ENCODE peak calls at places on chromosomes 3 and 15, in five cellular contexts. One of them, this sample, is unnamed.

GRCh38 chr15:25362545-25362944 is 76.3 kb downstream of the UBE3A start:
- DNase-seq in AG04449: no peak
- DNase-seq in astrocyte of the spinal cord: no peak
- DNase-seq in dorsolateral prefrontal cortex: no peak
- DNase-seq in astrocyte: peak; percentile 36
- DNase-seq in this sample: no peak

GRCh38 chr3:124496066-124496465 is 234.2 kb upstream of the UMPS start:
- DNase-seq in dorsolateral prefrontal cortex: no peak
- DNase-seq in AG04449: no peak
- DNase-seq in astrocyte of the spinal cord: no peak
- DNase-seq in astrocyte: no peak
- DNase-seq in this sample: no peak

GRCh38 chr3:70753572-70753971 is 441.1 kb upstream of the MDFIC2 start:
- DNase-seq in astrocyte of the spinal cord: no peak
- DNase-seq in AG04449: no peak
- DNase-seq in astrocyte: no peak
- DNase-seq in dorsolateral prefrontal cortex: no peak
- DNase-seq in this sample: no peak

GRCh38 chr3:127721536-127721935 is 48.8 kb downstream of the ABTB1 start:
- DNase-seq in astrocyte: no peak
- DNase-seq in astrocyte of the spinal cord: no peak
- DNase-seq in dorsolateral prefrontal cortex: no peak
- DNase-seq in AG04449: no peak
- DNase-seq in this sample: no peak

GRCh38 chr3:153633407-153633806 is 471.4 kb downstream of the RAP2B start:
- DNase-seq in astrocyte: no peak
- DNase-seq in astrocyte of the spinal cord: no peak
- DNase-seq in dorsolateral prefrontal cortex: no peak
- DNase-seq in AG04449: no peak
- DNase-seq in this sample: no peak

GRCh38 chr15:64930019-64930652 is 18.4 kb downstream of the ANKDD1A start:
- DNase-seq in dorsolateral prefrontal cortex: no peak
- DNase-seq in astrocyte: no peak
- DNase-seq in AG04449: no peak
- DNase-seq in astrocyte of the spinal cord: no peak
- DNase-seq in this sample: no peak

GRCh38 chr15:33913459-33913858 is 54.8 kb upstream of the CHRM5 start:
- DNase-seq in dorsolateral prefrontal cortex: no peak
- DNase-seq in AG04449: no peak
- DNase-seq in astrocyte of the spinal cord: no peak
- DNase-seq in astrocyte: peak; percentile 42
- DNase-seq in this sample: no peak

GRCh38 chr3:189593581-189593980 is 37.6 kb upstream of the TP63 start:
- DNase-seq in astrocyte of the spinal cord: peak; percentile 5
- DNase-seq in AG04449: no peak
- DNase-seq in dorsolateral prefrontal cortex: no peak
- DNase-seq in astrocyte: no peak
- DNase-seq in this sample: peak; percentile 25

GRCh38 chr3:46348811-46349482 is 5.0 kb upstream of the CCR2 start:
- DNase-seq in astrocyte of the spinal cord: no peak
- DNase-seq in astrocyte: no peak
- DNase-seq in AG04449: no peak
- DNase-seq in dorsolateral prefrontal cortex: no peak
- DNase-seq in this sample: no peak

GRCh38 chr15:25810631-25811077 is 52.5 kb downstream of the ATP10A start:
- DNase-seq in astrocyte of the spinal cord: no peak
- DNase-seq in astrocyte: peak; percentile 61
- DNase-seq in AG04449: no peak
- DNase-seq in dorsolateral prefrontal cortex: no peak
- DNase-seq in this sample: no peak

GRCh38 chr3:15110201-15110600 is 11.3 kb upstream of the RBSN start:
- DNase-seq in astrocyte: no peak
- DNase-seq in dorsolateral prefrontal cortex: no peak
- DNase-seq in astrocyte of the spinal cord: no peak
- DNase-seq in AG04449: no peak
- DNase-seq in this sample: no peak

GRCh38 chr3:9552252-9552999 is 1.2 kb downstream of the LHFPL4 start:
- DNase-seq in astrocyte of the spinal cord: peak; percentile 46
- DNase-seq in AG04449: no peak
- DNase-seq in astrocyte: peak; percentile 45
- DNase-seq in dorsolateral prefrontal cortex: peak; percentile 36
- DNase-seq in this sample: no peak

GRCh38 chr3:172332256-172333041 is 115.8 kb downstream of the GHSR start:
- DNase-seq in dorsolateral prefrontal cortex: peak; percentile 59
- DNase-seq in AG04449: no peak
- DNase-seq in astrocyte: peak; percentile 31
- DNase-seq in astrocyte of the spinal cord: peak; percentile 49
- DNase-seq in this sample: no peak

GRCh38 chr3:173876476-173876875 is 478.9 kb downstream of the NLGN1 start:
- DNase-seq in AG04449: no peak
- DNase-seq in astrocyte of the spinal cord: no peak
- DNase-seq in astrocyte: no peak
- DNase-seq in dorsolateral prefrontal cortex: no peak
- DNase-seq in this sample: no peak

GRCh38 chr3:47404420-47404819 is 23.6 kb downstream of the PTPN23 start:
- DNase-seq in astrocyte: peak; percentile 19
- DNase-seq in astrocyte of the spinal cord: no peak
- DNase-seq in AG04449: no peak
- DNase-seq in dorsolateral prefrontal cortex: no peak
- DNase-seq in this sample: no peak

GRCh38 chr3:37115451-37115850 is 58.9 kb downstream of the LRRFIP2 start:
- DNase-seq in AG04449: no peak
- DNase-seq in astrocyte: peak; percentile 33
- DNase-seq in dorsolateral prefrontal cortex: no peak
- DNase-seq in astrocyte of the spinal cord: peak; percentile 32
- DNase-seq in this sample: peak; percentile 46

GRCh38 chr3:50164056-50164455 is 8.9 kb downstream of the SEMA3F start:
- DNase-seq in dorsolateral prefrontal cortex: peak; percentile 68
- DNase-seq in astrocyte of the spinal cord: peak; percentile 91
- DNase-seq in astrocyte: peak; percentile 92
- DNase-seq in AG04449: peak; percentile 65
- DNase-seq in this sample: peak; percentile 69

GRCh38 chr3:58588030-58588614 is 10.9 kb upstream of the FAM107A start:
- DNase-seq in astrocyte: peak; percentile 19
- DNase-seq in AG04449: no peak
- DNase-seq in astrocyte of the spinal cord: peak; percentile 39
- DNase-seq in dorsolateral prefrontal cortex: no peak
- DNase-seq in this sample: no peak

GRCh38 chr15:85785887-85786777 is 8.6 kb downstream of the KLHL25 start:
- DNase-seq in AG04449: no peak
- DNase-seq in astrocyte: peak; percentile 58
- DNase-seq in dorsolateral prefrontal cortex: no peak
- DNase-seq in astrocyte of the spinal cord: peak; percentile 58
- DNase-seq in this sample: no peak

GRCh38 chr3:150397220-150397619 is 10.9 kb upstream of the TSC22D2 start:
- DNase-seq in dorsolateral prefrontal cortex: no peak
- DNase-seq in AG04449: no peak
- DNase-seq in astrocyte of the spinal cord: no peak
- DNase-seq in astrocyte: no peak
- DNase-seq in this sample: no peak

GRCh38 chr3:54870423-54870822 is 57.4 kb downstream of the LRTM1 start:
- DNase-seq in dorsolateral prefrontal cortex: no peak
- DNase-seq in astrocyte of the spinal cord: peak; percentile 96
- DNase-seq in astrocyte: peak; percentile 97
- DNase-seq in AG04449: peak; percentile 96
- DNase-seq in this sample: peak; percentile 91

GRCh38 chr3:175129126-175129525 is 270.0 kb downstream of the NAALADL2 start:
- DNase-seq in astrocyte: peak; percentile 91
- DNase-seq in astrocyte of the spinal cord: peak; percentile 50
- DNase-seq in dorsolateral prefrontal cortex: no peak
- DNase-seq in AG04449: no peak
- DNase-seq in this sample: no peak

GRCh38 chr3:186021673-186022362 is 84.0 kb upstream of the TRA2B start:
- DNase-seq in AG04449: peak; percentile 82
- DNase-seq in astrocyte: peak; percentile 93
- DNase-seq in dorsolateral prefrontal cortex: no peak
- DNase-seq in astrocyte of the spinal cord: peak; percentile 92
- DNase-seq in this sample: peak; percentile 82

GRCh38 chr15:62413786-62414185 is 248.7 kb upstream of the C2CD4B start:
- DNase-seq in astrocyte of the spinal cord: no peak
- DNase-seq in dorsolateral prefrontal cortex: no peak
- DNase-seq in astrocyte: no peak
- DNase-seq in AG04449: no peak
- DNase-seq in this sample: no peak

GRCh38 chr3:196590279-196590678 is 21.8 kb downstream of the FBXO45 start:
- DNase-seq in dorsolateral prefrontal cortex: no peak
- DNase-seq in AG04449: no peak
- DNase-seq in astrocyte of the spinal cord: no peak
- DNase-seq in astrocyte: no peak
- DNase-seq in this sample: no peak

GRCh38 chr3:63290686-63291085 is 12.6 kb downstream of the SYNPR start:
- DNase-seq in AG04449: no peak
- DNase-seq in astrocyte: no peak
- DNase-seq in astrocyte of the spinal cord: no peak
- DNase-seq in dorsolateral prefrontal cortex: no peak
- DNase-seq in this sample: no peak

GRCh38 chr3:186708983-186709679 is 8.0 kb upstream of the KNG1 start:
- DNase-seq in dorsolateral prefrontal cortex: no peak
- DNase-seq in AG04449: no peak
- DNase-seq in astrocyte: no peak
- DNase-seq in astrocyte of the spinal cord: no peak
- DNase-seq in this sample: no peak

GRCh38 chr3:131804565-131805133 is 230.2 kb downstream of the CPNE4 start:
- DNase-seq in astrocyte of the spinal cord: no peak
- DNase-seq in astrocyte: no peak
- DNase-seq in AG04449: no peak
- DNase-seq in dorsolateral prefrontal cortex: no peak
- DNase-seq in this sample: no peak

GRCh38 chr3:188051801-188052228 is 102.1 kb upstream of the LPP start:
- DNase-seq in AG04449: no peak
- DNase-seq in astrocyte: peak; percentile 57
- DNase-seq in dorsolateral prefrontal cortex: peak; percentile 70
- DNase-seq in astrocyte of the spinal cord: no peak
- DNase-seq in this sample: no peak

GRCh38 chr3:105553851-105554250 is 187.1 kb downstream of the ALCAM start:
- DNase-seq in dorsolateral prefrontal cortex: no peak
- DNase-seq in astrocyte: peak; percentile 13
- DNase-seq in astrocyte of the spinal cord: no peak
- DNase-seq in AG04449: no peak
- DNase-seq in this sample: peak; percentile 29

GRCh38 chr3:130411310-130411709 is 65.8 kb downstream of the COL6A5 start:
- DNase-seq in astrocyte: no peak
- DNase-seq in AG04449: no peak
- DNase-seq in dorsolateral prefrontal cortex: no peak
- DNase-seq in astrocyte of the spinal cord: peak; percentile 6
- DNase-seq in this sample: no peak

GRCh38 chr3:140167600-140168281 is 232.8 kb downstream of the CLSTN2 start:
- DNase-seq in AG04449: no peak
- DNase-seq in astrocyte of the spinal cord: no peak
- DNase-seq in astrocyte: peak; percentile 29
- DNase-seq in dorsolateral prefrontal cortex: no peak
- DNase-seq in this sample: no peak

DNA sequence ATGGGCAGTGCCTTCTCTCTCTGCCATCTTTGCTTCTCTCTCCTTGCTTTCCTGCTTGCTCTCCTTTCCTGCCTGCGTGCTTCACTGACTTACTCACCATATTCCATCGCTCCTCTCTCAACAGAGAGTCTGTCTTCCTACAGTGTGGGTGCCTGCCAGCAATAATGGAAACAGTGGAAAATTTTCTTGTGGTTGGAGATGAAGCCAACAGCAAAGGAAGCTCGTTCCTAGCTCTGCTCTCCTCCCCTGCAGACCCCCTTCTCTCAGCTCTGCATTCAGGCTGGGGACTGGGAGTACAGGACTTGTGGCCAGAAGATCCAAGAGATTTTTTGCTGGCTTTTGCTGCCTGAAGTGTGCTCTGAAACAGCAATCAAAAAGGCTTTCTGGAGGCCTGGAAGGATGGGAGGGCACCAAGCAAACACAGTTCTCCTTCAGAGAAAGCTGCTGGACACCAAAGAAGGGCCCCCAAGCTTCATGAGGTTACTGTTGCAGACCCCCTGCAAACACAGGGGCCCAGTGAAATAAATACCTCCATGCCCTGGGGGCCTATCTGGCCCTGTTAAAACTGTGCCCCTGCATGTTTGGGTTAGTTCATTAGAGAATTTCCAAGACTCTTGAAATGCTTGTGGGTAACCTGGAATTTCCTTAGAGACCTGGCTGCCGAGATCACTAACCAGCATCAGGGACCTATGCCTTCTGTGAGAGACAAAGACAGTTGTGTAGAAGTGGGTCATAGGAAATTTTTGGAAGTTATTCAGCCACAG is 149.9 kb upstream of the RASGRP1 start:
- DNase-seq in astrocyte: peak; percentile 99
- DNase-seq in AG04449: peak; percentile 99
- DNase-seq in astrocyte of the spinal cord: peak; percentile 97
- DNase-seq in dorsolateral prefrontal cortex: no peak
- DNase-seq in this sample: peak; percentile 92
- H3K4me3 ChIP-seq in astrocyte: no peak overlapping the region
- H3K4me3 ChIP-seq in AG04449: no peak overlapping the region
- H3K4me3 ChIP-seq in astrocyte of the spinal cord: no peak overlapping the region
- H3K4me3 ChIP-seq in dorsolateral prefrontal cortex: no peak overlapping the region
- H3K4me3 ChIP-seq in this sample: no peak overlapping the region

GRCh38 chr3:184562875-184563568 is 1.4 kb downstream of the EPHB3 start:
- DNase-seq in astrocyte of the spinal cord: no peak
- DNase-seq in AG04449: no peak
- DNase-seq in astrocyte: peak; percentile 20
- DNase-seq in dorsolateral prefrontal cortex: no peak
- DNase-seq in this sample: no peak
- H3K4me3 ChIP-seq in astrocyte of the spinal cord: peak overlapping the region; percentile 30
- H3K4me3 ChIP-seq in AG04449: peak overlapping the region; percentile 72
- H3K4me3 ChIP-seq in astrocyte: no peak overlapping the region
- H3K4me3 ChIP-seq in dorsolateral prefrontal cortex: peak overlapping the region; percentile 75
- H3K4me3 ChIP-seq in this sample: peak overlapping the region; percentile 63

GRCh38 chr3:120681506-120682038 is 467 bp downstream of the HGD start:
- DNase-seq in astrocyte: no peak
- DNase-seq in AG04449: no peak
- DNase-seq in astrocyte of the spinal cord: no peak
- DNase-seq in dorsolateral prefrontal cortex: no peak
- DNase-seq in this sample: no peak
- H3K4me3 ChIP-seq in astrocyte: no peak overlapping the region
- H3K4me3 ChIP-seq in AG04449: no peak overlapping the region
- H3K4me3 ChIP-seq in astrocyte of the spinal cord: no peak overlapping the region
- H3K4me3 ChIP-seq in dorsolateral prefrontal cortex: no peak overlapping the region
- H3K4me3 ChIP-seq in this sample: no peak overlapping the region

GRCh38 chr3:67000006-67000405 is 1.9 kb downstream of the KBTBD8 start:
- DNase-seq in AG04449: no peak
- DNase-seq in astrocyte: peak; percentile 51
- DNase-seq in astrocyte of the spinal cord: peak; percentile 20
- DNase-seq in dorsolateral prefrontal cortex: no peak
- DNase-seq in this sample: peak; percentile 45
- H3K4me3 ChIP-seq in AG04449: no peak overlapping the region
- H3K4me3 ChIP-seq in astrocyte: no peak overlapping the region
- H3K4me3 ChIP-seq in astrocyte of the spinal cord: no peak overlapping the region
- H3K4me3 ChIP-seq in dorsolateral prefrontal cortex: peak overlapping the region; percentile 3
- H3K4me3 ChIP-seq in this sample: no peak overlapping the region

This sample was measured in skeletal muscle cell.